ENCODE peak calls at places on chromosomes 11 and 22, in six cellular contexts. Q is astrocyte of the spinal cord, W is AG09319, U is astrocyte, X is lung, L is heart left ventricle. P is an unnamed sample.
A peak's percentile ranks its signal among the peaks of the same experiment; 100 is the strongest.

GRCh38 chr11:124075841-124076571 is 34.9 kb upstream of the OR10G7 start:
- DNase-seq in X (no peak), L (no peak), Q (no peak), U (no peak), W (no peak), P (no peak)

GRCh38 chr11:35313066-35313765 is 106.1 kb downstream of the SLC1A2 start:
- DNase-seq in X (no peak), W (no peak), U (no peak), L (no peak), Q (no peak), P (no peak)

GRCh38 chr11:6283453-6284023 is 23.9 kb downstream of the CCKBR start:
- DNase-seq in U (no peak), W (no peak), X (no peak), L (no peak), Q (no peak), P (no peak)

GRCh38 chr11:87092159-87092558 is 54.4 kb downstream of the TMEM135 start:
- DNase-seq in Q (no peak), W (no peak), L (no peak), X (no peak), U (no peak), P (peak; percentile 50)

GRCh38 chr22:33883561-33883960 is 36.7 kb downstream of the LARGE1 start:
- DNase-seq in W (no peak), L (no peak), Q (no peak), U (peak; percentile 29), X (no peak), P (peak; percentile 68)

GRCh38 chr11:120235024-120235628 is 4.8 kb upstream of the POU2F3 start:
- DNase-seq in X (peak; percentile 71), Q (peak; percentile 60), U (no peak), L (peak; percentile 50), W (no peak), P (peak; percentile 75)

GRCh38 chr11:111221208-111221607 is 24.3 kb upstream of the POU2AF2 start:
- DNase-seq in U (no peak), W (no peak), X (no peak), Q (no peak), L (no peak), P (no peak)

GRCh38 chr11:10728779-10729472 is 22.1 kb upstream of the CTR9 start:
- DNase-seq in Q (no peak), W (no peak), L (no peak), U (no peak), X (no peak), P (no peak)

GRCh38 chr11:4068962-4069361 is 25.6 kb upstream of the RRM1 start:
- DNase-seq in U (peak; percentile 15), Q (no peak), X (no peak), L (no peak), W (no peak), P (no peak)

GRCh38 chr11:129992161-129992944 is 10.3 kb downstream of the PRDM10 start:
- DNase-seq in Q (peak; percentile 18), U (peak; percentile 33), X (peak; percentile 41), L (no peak), W (no peak), P (peak; percentile 69)
- TF ChIP-seq CTCF in Q (peak; percentile 36), U (no peak), X (no peak), L (peak; percentile 28), W (no peak), P (peak; percentile 52)

GRCh38 chr22:29813563-29813962 is 24.5 kb downstream of the ASCC2 start:
- DNase-seq in U (no peak), Q (no peak), L (no peak), X (no peak), W (no peak), P (peak; percentile 23)
- TF ChIP-seq CTCF in U (peak; percentile 18), Q (no peak), L (no peak), X (no peak), W (no peak), P (peak; percentile 19)

DNA sequence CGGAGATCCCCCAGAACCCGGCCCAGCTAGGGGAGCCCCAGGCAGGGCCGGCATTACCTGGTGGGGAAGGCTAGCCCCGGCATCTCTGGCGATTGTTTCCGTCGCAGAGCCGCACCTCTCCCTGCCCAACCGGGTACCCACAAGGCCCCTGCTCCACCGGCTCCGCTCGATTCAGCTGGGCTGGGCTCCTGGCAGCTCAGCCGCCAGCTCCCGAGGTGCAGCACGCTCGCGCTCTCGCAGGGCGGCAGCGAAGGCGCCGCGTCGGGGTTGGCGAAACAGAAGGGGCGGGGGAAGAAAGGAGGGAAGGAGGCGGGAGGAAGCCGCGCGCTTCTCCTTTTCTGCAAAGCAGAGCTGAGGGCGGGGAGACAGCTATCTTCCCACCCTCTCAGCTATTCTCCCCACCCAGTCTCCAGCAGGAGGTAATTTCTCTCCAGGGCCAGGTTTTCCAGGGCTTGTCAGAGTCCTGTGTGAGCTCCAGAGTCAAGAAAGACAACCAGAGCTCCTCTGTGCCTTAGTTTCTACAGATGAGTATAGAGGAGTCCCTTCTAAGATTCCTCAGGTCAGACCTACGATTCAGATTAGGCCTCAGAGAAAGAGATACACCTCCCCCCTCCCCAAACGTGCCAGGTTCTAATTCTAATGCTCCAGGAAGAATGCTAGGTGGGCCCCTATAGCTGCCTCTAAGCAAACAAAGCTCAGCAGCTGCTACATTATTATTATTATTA is 62.0 kb downstream of the PAK1 start:
- DNase-seq in X (peak; percentile 87), U (peak; percentile 79), W (peak; percentile 54), L (peak; percentile 79), Q (peak; percentile 92), P (peak; percentile 80)
- TF ChIP-seq CTCF in X (no peak), U (no peak), W (peak; percentile 8), L (no peak), Q (no peak), P (peak; percentile 21)

GRCh38 chr11:69583068-69583467 is 57.9 kb upstream of the CCND1 start:
- DNase-seq in W (no peak), U (no peak), X (no peak), L (no peak), Q (no peak), P (no peak)

GRCh38 chr11:69584160-69584559 is 56.8 kb upstream of the CCND1 start:
- DNase-seq in L (no peak), Q (no peak), X (no peak), W (no peak), U (no peak), P (no peak)

GRCh38 chr11:69585385-69585784 is 55.6 kb upstream of the CCND1 start:
- DNase-seq in L (no peak), Q (no peak), X (no peak), U (no peak), W (no peak), P (no peak)

GRCh38 chr11:69588270-69588669 is 52.7 kb upstream of the CCND1 start:
- DNase-seq in Q (peak; percentile 61), X (no peak), W (no peak), L (no peak), U (peak; percentile 58), P (peak; percentile 82)

DNA sequence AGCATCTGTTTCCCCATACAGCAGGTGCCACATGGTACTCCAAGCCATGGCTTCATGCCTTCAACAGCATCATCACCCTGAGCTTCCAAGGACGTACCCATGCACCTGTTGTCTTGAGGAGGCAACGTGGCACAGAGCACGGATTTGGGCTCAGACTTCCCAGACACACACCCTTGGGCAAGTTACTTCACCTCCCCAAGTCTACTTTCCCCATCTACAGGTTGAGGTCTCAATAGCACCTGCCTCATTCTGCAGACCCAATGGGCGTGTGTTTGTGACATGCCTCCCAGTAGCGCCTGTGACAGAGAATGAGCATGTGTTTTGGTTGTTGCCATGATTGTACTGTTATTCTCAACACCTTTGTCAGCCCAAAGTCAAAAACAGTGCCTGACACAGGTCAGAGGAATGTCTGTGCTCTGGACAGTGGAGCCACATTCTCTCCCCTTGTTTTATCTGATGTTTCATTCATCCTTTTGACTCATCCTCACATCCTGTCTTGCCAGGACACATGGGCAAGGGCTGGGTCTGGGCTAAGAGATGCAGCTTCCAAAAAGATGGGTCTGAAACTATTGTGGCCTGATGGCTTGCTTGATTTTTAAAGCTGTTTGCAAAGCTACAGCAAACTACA is 53.4 kb upstream of the CCND1 start:
- DNase-seq in X (no peak), W (no peak), U (peak; percentile 58), Q (peak; percentile 36), L (no peak), P (peak; percentile 70)
- TF ChIP-seq CTCF in X (no peak), W (no peak), U (no peak), Q (no peak), L (no peak), P (no peak)

DNA sequence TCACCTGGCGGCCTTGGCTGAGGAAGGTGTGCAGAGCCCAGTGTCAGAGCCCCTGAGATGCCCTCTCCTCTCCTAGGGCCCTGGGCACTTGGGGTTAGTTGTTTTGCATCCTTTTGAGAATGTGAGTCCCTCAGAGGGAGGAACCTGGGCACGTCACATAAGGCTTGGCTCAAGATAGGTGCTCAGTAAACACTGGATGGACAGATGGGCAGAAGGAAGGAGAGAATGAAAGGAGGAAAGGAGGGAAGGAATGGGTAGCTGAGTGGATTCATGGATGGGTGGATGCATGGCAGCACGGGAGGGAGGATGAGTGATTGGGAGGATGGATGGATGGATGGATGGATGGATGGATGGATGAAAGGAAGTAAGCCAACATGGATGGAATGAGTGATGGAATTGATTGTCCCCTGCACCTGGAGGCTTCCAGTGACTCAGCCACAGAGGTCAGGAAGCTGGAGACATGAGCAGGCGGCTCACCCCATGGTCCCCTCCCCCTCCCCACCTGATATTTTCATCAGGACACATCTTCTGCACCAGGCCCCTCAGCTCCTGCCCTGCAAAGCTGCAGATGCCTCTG is 62.2 kb downstream of the IGLL1 start:
- DNase-seq in X (no peak), W (no peak), L (no peak), Q (no peak), U (no peak), P (no peak)
- TF ChIP-seq CTCF in X (no peak), W (no peak), L (no peak), Q (no peak), U (no peak), P (no peak)